ENCODE peak calls at places on chromosomes 2 and 18, in four cellular contexts. J is AG04450, O is activated gamma-delta T cell treated with Interleukin-2 at 50 U/mL for 16 hours, R is mammary epithelial cell. L is an unnamed sample.

GRCh38 chr2:205619600-205619999 is 62.7 kb upstream of the NRP2 start:
- DNase-seq in J (no peak), O (no peak), R (no peak), L (no peak)

GRCh38 chr2:19461504-19461903 is 103.1 kb upstream of the OSR1 start:
- DNase-seq in J (no peak), O (no peak), R (no peak), L (no peak)

GRCh38 chr2:148994341-148994740 is 44.2 kb upstream of the LYPD6B start:
- DNase-seq in J (no peak), O (no peak), R (no peak), L (no peak)

GRCh38 chr2:1603521-1603920 is 140.8 kb downstream of the PXDN start:
- DNase-seq in J (no peak), O (no peak), R (no peak), L (no peak)

GRCh38 chr2:128304715-128305554 is 13.7 kb downstream of the HS6ST1 start:
- DNase-seq in J (peak), O (no peak), R (peak), L (no peak)

GRCh38 chr2:174025271-174026121 is 60.3 kb upstream of the SP3 start:
- DNase-seq in J (peak), O (no peak), R (no peak), L (no peak)

GRCh38 chr2:239934571-239935171 is 90.5 kb downstream of the NDUFA10 start:
- DNase-seq in J (no peak), O (peak), R (no peak), L (peak)

GRCh38 chr2:101697794-101698418 is 399 bp downstream of the MAP4K4 start:
- DNase-seq in J (no peak), O (no peak), R (no peak), L (no peak)

GRCh38 chr2:119827866-119828507 is 68.3 kb downstream of the PTPN4 start:
- DNase-seq in J (no peak), O (no peak), R (no peak), L (no peak)

GRCh38 chr2:26493631-26494030 is 15.7 kb upstream of the OTOF start:
- DNase-seq in J (no peak), O (no peak), R (no peak), L (no peak)

GRCh38 chr2:188142636-188143035 is 149.0 kb upstream of the GULP1 start:
- DNase-seq in J (no peak), O (no peak), R (peak), L (no peak)

GRCh38 chr2:85584857-85585780 is 888 bp downstream of the VAMP5 start:
- DNase-seq in J (no peak), O (no peak), R (peak), L (no peak)

GRCh38 chr2:100137877-100138570 is 4.4 kb downstream of the AFF3 start:
- DNase-seq in J (no peak), O (no peak), R (no peak), L (no peak)

GRCh38 chr18:51878724-51879123 is 461.3 kb upstream of the DCC start:
- DNase-seq in J (no peak), O (no peak), R (no peak), L (no peak)

GRCh38 chr2:234467289-234467688 is 29.6 kb downstream of the ARL4C start:
- DNase-seq in J (peak), O (no peak), R (peak), L (no peak)

GRCh38 chr2:120442923-120443571 is 97.1 kb downstream of the INHBB start:
- DNase-seq in J (no peak), O (no peak), R (no peak), L (peak)

GRCh38 chr2:75952173-75952572 is 241.5 kb upstream of the GCFC2 start:
- DNase-seq in J (no peak), O (no peak), R (no peak), L (no peak)

GRCh38 chr2:165007162-165007744 is 51.9 kb upstream of the SLC38A11 start:
- DNase-seq in J (no peak), O (no peak), R (no peak), L (no peak)

GRCh38 chr2:232860593-232861241 is 9.3 kb upstream of the SNORC start:
- DNase-seq in J (no peak), O (no peak), R (peak), L (no peak)

GRCh38 chr18:56252456-56252855 is 385.9 kb downstream of the TXNL1 start:
- DNase-seq in J (no peak), O (no peak), R (no peak), L (no peak)

GRCh38 chr18:62510744-62511143 is 12.1 kb upstream of the ZCCHC2 start:
- DNase-seq in J (no peak), O (no peak), R (no peak), L (no peak)

GRCh38 chr2:152861349-152861942 is 143.0 kb downstream of the ARL6IP6 start:
- DNase-seq in J (no peak), O (no peak), R (peak), L (peak)

GRCh38 chr2:99940963-99941362 is 201.4 kb downstream of the AFF3 start:
- DNase-seq in J (no peak), O (no peak), R (no peak), L (no peak)

GRCh38 chr2:136049991-136050573 is 64.7 kb upstream of the DARS1 start:
- DNase-seq in J (no peak), O (no peak), R (no peak), L (no peak)

GRCh38 chr2:164841719-164842623 is at the start of gene COBLL1:
- DNase-seq in J (no peak), O (peak), R (peak), L (peak)

GRCh38 chr2:168821992-168822391 is 19.6 kb downstream of the NOSTRIN start:
- DNase-seq in J (no peak), O (no peak), R (no peak), L (no peak)

GRCh38 chr18:34492652-34493051 is 217.4 kb upstream of the DTNA start:
- DNase-seq in J (no peak), O (no peak), R (peak), L (no peak)

GRCh38 chr2:23524261-23524706 is 139.3 kb downstream of the KLHL29 start:
- DNase-seq in J (no peak), O (no peak), R (peak), L (no peak)

GRCh38 chr2:11676640-11677039 is 6.6 kb upstream of the NTSR2 start:
- DNase-seq in J (no peak), O (no peak), R (no peak), L (no peak)

GRCh38 chr2:111049792-111050640 is 70.7 kb upstream of the BCL2L11 start:
- DNase-seq in J (no peak), O (no peak), R (peak), L (peak)

GRCh38 chr18:10927980-10928605 is 221.3 kb downstream of the PIEZO2 start:
- DNase-seq in J (no peak), O (no peak), R (no peak), L (no peak)

GRCh38 chr18:5175378-5175777 is 21.7 kb downstream of the AKAIN1 start:
- DNase-seq in J (no peak), O (no peak), R (no peak), L (no peak)

GRCh38 chr2:38791747-38792146 is 13.7 kb downstream of the GEMIN6 start:
- DNase-seq in J (no peak), O (no peak), R (no peak), L (no peak)

GRCh38 chr2:209472871-209473270 is 49.0 kb downstream of the MAP2 start:
- DNase-seq in J (no peak), O (no peak), R (no peak), L (no peak)

GRCh38 chr2:28216320-28216719 is 176.3 kb upstream of the FOSL2 start:
- DNase-seq in J (no peak), O (no peak), R (no peak), L (no peak)

GRCh38 chr2:239666855-239667376 is 266.1 kb upstream of the HDAC4 start:
- DNase-seq in J (no peak), O (no peak), R (no peak), L (no peak)

GRCh38 chr2:140949932-140950331 is 1180.9 kb downstream of the LRP1B start:
- DNase-seq in J (no peak), O (no peak), R (no peak), L (no peak)

GRCh38 chr2:42245392-42245791 is 76.2 kb downstream of the EML4 start:
- DNase-seq in J (no peak), O (no peak), R (no peak), L (no peak)

L was measured in stimulated activated naive CD8-positive, alpha-beta T cell treated with anti-CD3 and anti-CD28 coated beads, Interleukin-15, Interleukin-2, amounts not matched to agents 100 U/mL and 50 U/mL, for 24 hours.